ENCODE peak calls at places on chromosomes 1 and 21, in seven cellular contexts. R is stimulated activated CD8-positive, alpha-beta memory T cell treated with anti-CD3 and anti-CD28 coated beads, Interleukin-2, amount 100 ng/mL, for 1 hour; Y is NCI-H1694; S is NB4; P is left kidney; E is SW480; H is NCI-H1436. Z is an unnamed sample.

GRCh38 chr1:9628541-9629444 is 22.7 kb upstream of the PIK3CD start:
- DNase-seq in R (peak), Y (no peak), S (peak), P (no peak), E (no peak), H (no peak), Z (no peak)

GRCh38 chr1:201345081-201345355 is 32.5 kb downstream of the TNNT2 start:
- DNase-seq in R (no peak), Y (no peak), S (no peak), P (no peak), E (no peak), H (no peak), Z (no peak)

GRCh38 chr1:1111516-1112236 is 4.2 kb downstream of the C1orf159 start:
- DNase-seq in R (no peak), Y (no peak), S (no peak), P (no peak), E (no peak), H (no peak), Z (no peak)

GRCh38 chr1:160429125-160429551 is 28.8 kb downstream of the VANGL2 start:
- DNase-seq in R (no peak), Y (no peak), S (no peak), P (no peak), E (no peak), H (no peak), Z (no peak)

GRCh38 chr1:37177230-37177864 is 143.0 kb upstream of the GRIK3 start:
- DNase-seq in R (no peak), Y (peak), S (peak), P (peak), E (peak), H (peak), Z (no peak)

GRCh38 chr1:37035014-37035686 is 835 bp upstream of the GRIK3 start:
- DNase-seq in R (no peak), Y (peak), S (no peak), P (peak), E (no peak), H (no peak), Z (no peak)

GRCh38 chr1:112712701-112713128 is 2.4 kb downstream of the PPM1J start:
- DNase-seq in R (no peak), Y (no peak), S (no peak), P (no peak), E (no peak), H (no peak), Z (no peak)

GRCh38 chr1:110118636-110119396 is 6.6 kb downstream of the UBL4B start:
- DNase-seq in R (no peak), Y (no peak), S (no peak), P (no peak), E (peak), H (no peak), Z (no peak)

GRCh38 chr1:63773815-63774616 is at the start of gene ROR1:
- DNase-seq in R (no peak), Y (peak), S (peak), P (peak), E (peak), H (peak), Z (no peak)

GRCh38 chr21:35565204-35565611 is 495.1 kb downstream of the SETD4 start:
- DNase-seq in R (no peak), Y (no peak), S (peak), P (peak), E (no peak), H (no peak), Z (peak)

GRCh38 chr1:209267968-209268367 is 315.5 kb upstream of the CAMK1G start:
- DNase-seq in R (no peak), Y (no peak), S (no peak), P (no peak), E (no peak), H (no peak), Z (no peak)

GRCh38 chr1:188240772-188241406 is 1412.1 kb downstream of the PLA2G4A start:
- DNase-seq in R (no peak), Y (no peak), S (peak), P (no peak), E (no peak), H (no peak), Z (no peak)

GRCh38 chr1:238690415-238690814 is 696.0 kb upstream of the CHRM3 start:
- DNase-seq in R (no peak), Y (no peak), S (peak), P (no peak), E (no peak), H (no peak), Z (no peak)

GRCh38 chr1:178713270-178713669 is 11.8 kb upstream of the RALGPS2 start:
- DNase-seq in R (no peak), Y (no peak), S (no peak), P (no peak), E (no peak), H (no peak), Z (no peak)